ENCODE peak calls at places on chromosomes 11 and 22, in nine cellular contexts. B is lower lobe of right lung; O is breast epithelium; G is HFF-Myc; T is AG04450; F is effector memory CD4-positive, alpha-beta T cell; C is psoas muscle; X is fibroblast of mammary gland; K is tibial nerve. Q is an unnamed sample.

GRCh38 chr11:70739811-70740474 is 341.6 kb downstream of the CTTN start:
- DNase-seq in B (peak), O (no peak), G (no peak), T (no peak), F (no peak), C (no peak), X (no peak), K (no peak), Q (no peak)

GRCh38 chr11:12961615-12962014 is 47.5 kb upstream of the RASSF10 start:
- DNase-seq in B (no peak), O (no peak), G (no peak), T (no peak), F (no peak), C (no peak), X (peak), K (no peak), Q (no peak)

GRCh38 chr11:3146612-3147256 is 18.4 kb downstream of the OSBPL5 start:
- DNase-seq in B (no peak), O (no peak), G (no peak), T (no peak), F (no peak), C (no peak), X (peak), K (no peak), Q (no peak)

GRCh38 chr11:73570415-73571114 is 27.3 kb downstream of the FAM168A start:
- DNase-seq in B (no peak), O (no peak), G (no peak), T (no peak), F (no peak), C (no peak), X (peak), K (no peak), Q (no peak)

GRCh38 chr22:33842421-33843094 is 77.7 kb downstream of the LARGE1 start:
- DNase-seq in B (no peak), O (no peak), G (no peak), T (no peak), F (no peak), C (no peak), X (no peak), K (no peak), Q (no peak)

GRCh38 chr11:108496643-108497256 is 1.4 kb downstream of the POGLUT3 start:
- DNase-seq in B (no peak), O (no peak), G (no peak), T (no peak), F (no peak), C (no peak), X (peak), K (no peak), Q (no peak)

GRCh38 chr11:11947825-11948224 is 60.6 kb downstream of the DKK3 start:
- DNase-seq in B (no peak), O (no peak), G (no peak), T (no peak), F (no peak), C (no peak), X (no peak), K (no peak), Q (no peak)

GRCh38 chr11:76237041-76237649 is 30.8 kb upstream of the WNT11 start:
- DNase-seq in B (no peak), O (no peak), G (no peak), T (no peak), F (no peak), C (no peak), X (no peak), K (no peak), Q (no peak)

GRCh38 chr11:89177691-89178231 is at the start of gene TYR:
- DNase-seq in B (no peak), O (no peak), G (no peak), T (no peak), F (no peak), C (no peak), X (no peak), K (no peak), Q (no peak)
- H3K4me3 ChIP-seq in B (no peak), O (no peak), G (no peak), T (no peak), F (no peak), C (no peak), X (no peak), K (no peak), Q (no peak)

GRCh38 chr11:10731064-10731680 is 19.9 kb upstream of the CTR9 start:
- DNase-seq in B (no peak), O (no peak), G (no peak), T (no peak), F (no peak), C (no peak), X (no peak), K (no peak), Q (no peak)

GRCh38 chr11:10730151-10730550 is 20.9 kb upstream of the CTR9 start:
- DNase-seq in B (no peak), O (no peak), G (no peak), T (no peak), F (no peak), C (no peak), X (peak), K (no peak), Q (peak)

DNA sequence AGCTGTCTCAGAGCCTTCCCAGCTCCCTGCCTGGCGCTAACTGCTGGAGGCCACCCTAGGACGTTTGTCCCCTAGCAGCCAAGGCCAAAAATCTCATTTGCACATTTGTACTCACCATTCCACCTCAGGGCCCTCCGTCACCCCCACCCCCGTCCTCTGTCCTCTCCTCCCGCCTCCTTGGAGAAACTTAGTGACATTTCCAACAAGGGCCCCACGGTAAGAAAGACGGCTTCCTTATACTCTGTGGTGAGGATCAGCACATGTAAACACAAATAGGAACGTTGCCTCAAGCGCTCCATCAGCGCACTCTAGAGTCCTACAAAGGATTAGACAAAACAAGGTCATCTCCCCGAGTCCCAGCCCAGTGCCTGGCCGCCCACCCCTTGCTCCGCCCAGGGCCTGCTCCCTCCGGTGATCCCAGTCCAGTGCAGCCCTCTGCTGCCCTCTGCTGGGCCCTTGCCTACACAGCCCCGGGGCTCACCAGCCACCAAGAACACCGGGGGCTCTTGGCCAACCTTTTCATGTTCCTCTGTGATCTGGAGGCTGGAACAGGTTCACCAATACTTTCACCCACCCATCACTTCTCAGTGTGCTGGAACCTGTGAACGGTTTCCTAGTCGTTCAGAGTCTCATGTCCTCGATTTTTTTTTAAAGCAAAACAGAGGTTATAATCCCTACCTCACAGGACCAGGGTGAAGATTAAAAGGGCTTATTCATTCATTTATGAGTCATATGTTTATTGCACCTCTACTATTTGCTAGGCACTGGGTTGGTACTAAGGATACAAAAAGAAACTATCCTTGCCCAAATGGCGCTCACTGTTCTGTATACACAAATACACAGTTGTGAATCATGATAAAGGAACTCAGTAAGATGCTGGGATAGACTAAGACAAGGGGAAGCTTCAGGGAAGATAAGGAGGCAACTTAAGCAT is 15.2 kb upstream of the CTR9 start:
- DNase-seq in B (peak), O (peak), G (peak), T (peak), F (peak), C (peak), X (peak), K (peak), Q (peak)
- H3K4me3 ChIP-seq in B (peak), O (peak), G (peak), T (peak), F (peak), C (peak), X (peak), K (peak), Q (no peak)

GRCh38 chr22:42642801-42643631 is 2.6 kb upstream of the ATP5MGL start:
- DNase-seq in B (no peak), O (no peak), G (no peak), T (no peak), F (no peak), C (no peak), X (no peak), K (no peak), Q (no peak)
- H3K4me3 ChIP-seq in B (no peak), O (no peak), G (no peak), T (no peak), F (no peak), C (no peak), X (no peak), K (no peak), Q (no peak)

GRCh38 chr22:49629586-49630447 is 197.9 kb downstream of the BRD1 start:
- DNase-seq in B (peak), O (no peak), G (no peak), T (no peak), F (no peak), C (no peak), X (no peak), K (no peak), Q (no peak)

GRCh38 chr22:49633010-49633324 is 194.7 kb downstream of the BRD1 start:
- DNase-seq in B (peak), O (no peak), G (no peak), T (no peak), F (no peak), C (no peak), X (no peak), K (no peak), Q (no peak)

GRCh38 chr22:49634006-49634772 is 193.5 kb downstream of the BRD1 start:
- DNase-seq in B (peak), O (no peak), G (no peak), T (no peak), F (no peak), C (no peak), X (no peak), K (no peak), Q (no peak)

GRCh38 chr22:49630448-49630946 is 197.2 kb downstream of the BRD1 start:
- DNase-seq in B (peak), O (no peak), G (no peak), T (no peak), F (no peak), C (no peak), X (no peak), K (no peak), Q (no peak)

GRCh38 chr22:49632199-49633009 is 195.3 kb downstream of the BRD1 start:
- DNase-seq in B (peak), O (no peak), G (no peak), T (no peak), F (no peak), C (peak), X (peak), K (no peak), Q (no peak)
- H3K4me3 ChIP-seq in B (peak), O (peak), G (no peak), T (peak), F (no peak), C (peak), X (no peak), K (peak), Q (no peak)

DNA sequence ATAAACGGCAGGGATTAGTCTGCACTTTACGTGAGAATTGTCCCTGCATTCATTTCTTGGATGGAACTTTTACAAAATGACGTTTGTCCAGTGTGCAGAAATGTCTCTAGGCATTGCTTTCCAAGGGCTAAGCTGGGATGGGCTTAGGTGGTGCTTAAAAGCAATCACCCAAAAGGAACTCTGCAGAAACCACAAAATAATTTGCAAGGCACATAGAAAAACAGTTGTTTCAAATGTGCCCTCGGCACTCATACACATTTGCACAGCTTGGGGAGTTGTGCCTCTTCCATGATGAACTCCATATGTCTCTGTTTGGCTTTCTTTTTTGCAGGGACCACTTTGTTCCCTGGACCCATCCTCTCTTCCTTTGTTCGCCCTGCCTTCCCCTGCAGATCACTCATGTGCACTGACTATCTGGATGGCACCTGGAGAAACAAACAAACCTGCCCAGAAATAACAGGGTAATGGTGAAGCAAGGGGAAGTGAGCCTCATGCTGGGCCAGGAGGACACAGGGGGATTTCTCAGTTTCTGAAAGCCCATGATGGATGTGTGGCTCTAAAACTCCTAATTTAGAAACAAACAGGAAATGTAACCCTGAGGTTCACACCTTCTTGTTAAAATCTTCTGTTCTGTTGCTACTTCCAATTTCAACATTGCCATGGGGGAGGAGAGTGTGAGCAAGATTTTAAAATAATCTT is 150.2 kb downstream of the SNX19 start:
- DNase-seq in B (no peak), O (no peak), G (peak), T (no peak), F (no peak), C (no peak), X (peak), K (no peak), Q (no peak)
- H3K4me3 ChIP-seq in B (no peak), O (no peak), G (no peak), T (no peak), F (no peak), C (no peak), X (no peak), K (no peak), Q (no peak)

GRCh38 chr22:21816787-21817496 is 50.5 kb downstream of the MAPK1 start:
- DNase-seq in B (no peak), O (no peak), G (peak), T (peak), F (peak), C (no peak), X (peak), K (no peak), Q (no peak)
- H3K4me3 ChIP-seq in B (peak), O (no peak), G (peak), T (no peak), F (peak), C (no peak), X (no peak), K (no peak), Q (no peak)

GRCh38 chr11:121368504-121368903 is 75.9 kb downstream of the SC5D start:
- DNase-seq in B (no peak), O (no peak), G (no peak), T (no peak), F (no peak), C (no peak), X (no peak), K (no peak), Q (no peak)
- H3K4me3 ChIP-seq in B (no peak), O (no peak), G (no peak), T (no peak), F (no peak), C (no peak), X (no peak), K (no peak), Q (no peak)